ENCODE peak calls at places on chromosomes 6 and 20, in nine cellular contexts. C is upper lobe of right lung; J is cardiac fibroblast; K is heart right ventricle; D is naive thymus-derived CD4-positive, alpha-beta T cell; H is epithelial cell of esophagus; V is OCI-LY7; N is fibroblast of lung; T is astrocyte of the spinal cord. M is an unnamed sample.
A peak's percentile ranks its signal among the peaks of the same experiment; 100 is the strongest.

GRCh38 chr6:116508527-116508926 is 2.9 kb upstream of the CALHM5 start:
- DNase-seq in C (no peak), J (no peak), K (no peak), D (no peak), H (no peak), V (no peak), N (no peak), T (no peak), M (no peak)

GRCh38 chr6:12296255-12296573 is 6.1 kb downstream of the EDN1 start:
- DNase-seq in C (no peak), J (peak; percentile 93), K (no peak), D (no peak), H (peak; percentile 87), V (no peak), N (peak; percentile 53), T (peak; percentile 79), M (peak; percentile 48)

GRCh38 chr6:135901776-135902524 is 50.4 kb downstream of the PDE7B start:
- DNase-seq in C (no peak), J (peak; percentile 95), K (no peak), D (peak; percentile 68), H (no peak), V (no peak), N (peak; percentile 98), T (peak; percentile 91), M (peak; percentile 65)

GRCh38 chr6:1379026-1379809 is 10.2 kb upstream of the FOXF2 start:
- DNase-seq in C (no peak), J (no peak), K (no peak), D (no peak), H (no peak), V (no peak), N (no peak), T (no peak), M (no peak)

GRCh38 chr6:170529839-170530520 is 23.1 kb downstream of the PSMB1 start:
- DNase-seq in C (peak; percentile 72), J (peak; percentile 81), K (peak; percentile 75), D (peak; percentile 42), H (peak; percentile 70), V (peak; percentile 69), N (peak; percentile 72), T (peak; percentile 80), M (peak; percentile 44)

GRCh38 chr6:107409942-107410341 is 49.4 kb downstream of the PDSS2 start:
- DNase-seq in C (no peak), J (no peak), K (no peak), D (no peak), H (no peak), V (no peak), N (no peak), T (no peak), M (no peak)

GRCh38 chr6:98579941-98580340 is 254.4 kb upstream of the POU3F2 start:
- DNase-seq in C (no peak), J (peak; percentile 37), K (no peak), D (no peak), H (no peak), V (no peak), N (no peak), T (peak; percentile 41), M (no peak)

GRCh38 chr20:46688151-46689081 is 828 bp downstream of the TP53RK start:
- DNase-seq in C (no peak), J (peak; percentile 63), K (no peak), D (peak; percentile 7), H (peak; percentile 71), V (peak; percentile 9), N (peak; percentile 64), T (peak; percentile 28), M (no peak)

GRCh38 chr6:18034798-18035202 is 47.4 kb upstream of the KIF13A start:
- DNase-seq in C (no peak), J (peak; percentile 38), K (no peak), D (no peak), H (no peak), V (no peak), N (peak; percentile 28), T (peak; percentile 17), M (no peak)

GRCh38 chr20:18443841-18444240 is 23.0 kb downstream of the DZANK1 start:
- DNase-seq in C (no peak), J (peak; percentile 9), K (no peak), D (no peak), H (peak; percentile 8), V (no peak), N (peak; percentile 11), T (peak; percentile 1), M (peak; percentile 11)

GRCh38 chr6:136201735-136202134 is 48.4 kb downstream of the MTFR2 start:
- DNase-seq in C (no peak), J (peak; percentile 35), K (no peak), D (no peak), H (peak; percentile 28), V (no peak), N (peak; percentile 37), T (peak; percentile 23), M (no peak)

GRCh38 chr6:138543648-138544047 is 44.4 kb upstream of the NHSL1 start:
- DNase-seq in C (no peak), J (no peak), K (no peak), D (no peak), H (no peak), V (no peak), N (no peak), T (no peak), M (no peak)
- H3K4me3 ChIP-seq in C (peak overlapping the region; percentile 50), J (no peak overlapping the region), K (peak overlapping the region; percentile 41), D (no peak overlapping the region), H (no peak overlapping the region), V (no peak overlapping the region), N (no peak overlapping the region), T (peak overlapping the region; percentile 47), M (no peak overlapping the region)

DNA sequence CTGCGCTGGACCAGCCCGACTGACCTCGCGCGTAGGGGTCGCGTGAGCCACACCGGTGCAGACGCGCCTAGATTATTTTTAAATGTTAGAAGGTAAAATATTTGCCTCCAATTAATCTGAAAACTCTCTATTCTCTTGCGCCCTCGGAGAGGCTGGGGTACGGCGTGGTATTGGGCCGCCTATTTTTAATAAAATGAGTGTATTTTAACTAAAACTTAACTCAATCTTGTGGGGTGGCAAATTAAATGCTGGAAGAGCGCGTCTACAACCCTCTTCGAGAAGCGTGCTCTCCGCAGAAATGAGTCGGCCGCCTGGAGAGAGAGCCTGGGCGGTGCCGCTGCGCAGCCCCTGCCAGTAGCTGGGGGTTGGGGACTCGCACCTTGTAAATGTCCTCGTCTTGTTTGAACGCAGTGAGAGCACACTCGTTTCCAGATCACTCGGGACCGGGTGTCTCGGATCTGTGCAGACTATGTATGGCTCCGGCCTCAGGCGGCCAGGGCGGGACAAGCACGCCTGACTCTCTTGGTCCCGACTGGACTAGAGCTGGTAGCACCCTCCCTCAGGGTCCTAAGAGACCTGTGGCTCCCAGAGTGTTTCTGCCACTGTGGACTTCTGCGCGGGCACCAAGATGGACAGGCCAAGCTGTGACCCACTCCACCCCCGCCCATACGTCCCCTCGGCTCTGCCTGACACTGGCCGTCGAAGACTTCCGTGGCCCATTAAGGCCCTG is 2.0 kb upstream of the MAFB start:
- DNase-seq in C (no peak), J (no peak), K (no peak), D (no peak), H (no peak), V (no peak), N (no peak), T (no peak), M (no peak)
- H3K4me3 ChIP-seq in C (peak overlapping the region; percentile 59), J (no peak overlapping the region), K (peak overlapping the region; percentile 70), D (no peak overlapping the region), H (no peak overlapping the region), V (no peak overlapping the region), N (no peak overlapping the region), T (no peak overlapping the region), M (no peak overlapping the region)

GRCh38 chr6:148192310-148192709 is 150.3 kb upstream of the SASH1 start:
- DNase-seq in C (no peak), J (peak; percentile 81), K (no peak), D (no peak), H (peak; percentile 59), V (no peak), N (no peak), T (peak; percentile 86), M (peak; percentile 32)
- H3K4me3 ChIP-seq in C (no peak overlapping the region), J (no peak overlapping the region), K (no peak overlapping the region), D (no peak overlapping the region), H (no peak overlapping the region), V (no peak overlapping the region), N (no peak overlapping the region), T (no peak overlapping the region), M (no peak overlapping the region)

GRCh38 chr6:85865665-85866372 is 223.1 kb upstream of the SYNCRIP start:
- DNase-seq in C (no peak), J (peak; percentile 86), K (no peak), D (no peak), H (peak; percentile 62), V (no peak), N (peak; percentile 82), T (peak; percentile 77), M (peak; percentile 29)

GRCh38 chr6:85867595-85867994 is 224.9 kb upstream of the SYNCRIP start:
- DNase-seq in C (no peak), J (no peak), K (no peak), D (no peak), H (no peak), V (no peak), N (no peak), T (no peak), M (no peak)

GRCh38 chr6:85866758-85867401 is 224.2 kb upstream of the SYNCRIP start:
- DNase-seq in C (no peak), J (no peak), K (no peak), D (no peak), H (no peak), V (no peak), N (no peak), T (no peak), M (no peak)

GRCh38 chr6:85866373-85866740 is 223.7 kb upstream of the SYNCRIP start:
- DNase-seq in C (no peak), J (peak; percentile 55), K (no peak), D (no peak), H (no peak), V (no peak), N (peak; percentile 62), T (no peak), M (no peak)

GRCh38 chr6:85864453-85865401 is 222.0 kb upstream of the SYNCRIP start:
- DNase-seq in C (no peak), J (peak; percentile 39), K (no peak), D (no peak), H (peak; percentile 64), V (no peak), N (peak; percentile 55), T (peak; percentile 35), M (no peak)
- H3K4me3 ChIP-seq in C (no peak overlapping the region), J (no peak overlapping the region), K (no peak overlapping the region), D (no peak overlapping the region), H (no peak overlapping the region), V (no peak overlapping the region), N (peak overlapping the region; percentile 54), T (no peak overlapping the region), M (no peak overlapping the region)

GRCh38 chr20:20017852-20018245 is 687 bp downstream of the NAA20 start:
- DNase-seq in C (no peak), J (no peak), K (no peak), D (peak; percentile 6), H (peak; percentile 53), V (peak; percentile 40), N (no peak), T (no peak), M (no peak)
- H3K4me3 ChIP-seq in C (peak overlapping the region; percentile 97), J (peak overlapping the region; percentile 87), K (peak overlapping the region; percentile 91), D (peak overlapping the region; percentile 77), H (peak overlapping the region; percentile 81), V (peak overlapping the region; percentile 96), N (peak overlapping the region; percentile 82), T (peak overlapping the region; percentile 85), M (peak overlapping the region; percentile 95)